ENCODE peak calls at places on chromosomes 16 and 17, in nine cellular contexts. F, I, O, B, A, X, M, U and Z are unnamed samples. For H3K4me1 and H3K9me3, the result is how much of the 10 kb centered on the place peaks cover.

GRCh38 chr17:59001158-59001814 is 105.4 kb downstream of the TRIM37 start:
- DNase-seq in F (no peak), I (peak), O (peak), B (peak), A (peak), X (no peak), M (peak), U (peak), Z (peak)

GRCh38 chr16:88602091-88602490 is 31.9 kb downstream of the ZC3H18 start:
- DNase-seq in F (no peak), I (no peak), O (peak), B (no peak), A (no peak), X (no peak), M (peak), U (no peak), Z (no peak)

GRCh38 chr16:84643180-84643583 is 5.1 kb upstream of the KLHL36 start:
- DNase-seq in F (peak), I (peak), O (peak), B (peak), A (peak), X (peak), M (peak), U (peak), Z (peak)

GRCh38 chr17:69417545-69418483 is 3.3 kb downstream of the MAP2K6 start:
- DNase-seq in F (no peak), I (no peak), O (no peak), B (no peak), A (no peak), X (no peak), M (no peak), U (no peak), Z (no peak)

GRCh38 chr17:73539176-73539575 is 105.1 kb downstream of the SDK2 start:
- DNase-seq in F (no peak), I (no peak), O (no peak), B (no peak), A (no peak), X (no peak), M (no peak), U (no peak), Z (no peak)

GRCh38 chr16:12675852-12676251 is 127.8 kb downstream of the CPPED1 start:
- DNase-seq in F (no peak), I (no peak), O (no peak), B (no peak), A (no peak), X (no peak), M (no peak), U (no peak), Z (no peak)

GRCh38 chr16:87419971-87420370 is 27.8 kb downstream of the MAP1LC3B start:
- DNase-seq in F (no peak), I (no peak), O (no peak), B (no peak), A (no peak), X (no peak), M (no peak), U (no peak), Z (no peak)

GRCh38 chr17:12907477-12907876 is 110.3 kb downstream of the ELAC2 start:
- DNase-seq in F (no peak), I (no peak), O (no peak), B (no peak), A (no peak), X (no peak), M (no peak), U (no peak), Z (no peak)

GRCh38 chr16:8828541-8829165 is 31.0 kb downstream of the PMM2 start:
- DNase-seq in F (no peak), I (no peak), O (no peak), B (no peak), A (no peak), X (no peak), M (no peak), U (no peak), Z (no peak)

GRCh38 chr17:8611671-8612298 is 18.7 kb downstream of the MYH10 start:
- DNase-seq in F (no peak), I (no peak), O (no peak), B (no peak), A (no peak), X (no peak), M (no peak), U (no peak), Z (no peak)

GRCh38 chr17:58191259-58191896 is 1.1 kb upstream of the EPX start:
- DNase-seq in F (no peak), I (no peak), O (no peak), B (no peak), A (no peak), X (no peak), M (no peak), U (no peak), Z (no peak)

GRCh38 chr17:73103661-73104335 is 11.3 kb upstream of the SLC39A11 start:
- DNase-seq in F (no peak), I (no peak), O (no peak), B (no peak), A (no peak), X (no peak), M (no peak), U (no peak), Z (no peak)

GRCh38 chr17:863880-864279 is 81.7 kb downstream of the MRM3 start:
- DNase-seq in F (no peak), I (no peak), O (no peak), B (no peak), A (no peak), X (no peak), M (no peak), U (no peak), Z (no peak)
- H3K4me1 ChIP-seq in F (under half), I (under half), O (under half), B (under half), A (under half), X (under half), M (under half), U (under half), Z (under half)

GRCh38 chr17:33686171-33686570 is 393.1 kb upstream of the ASIC2 start:
- DNase-seq in F (no peak), I (no peak), O (no peak), B (peak), A (peak), X (no peak), M (no peak), U (no peak), Z (no peak)
- TF ChIP-seq CTCF in F (no peak), I (no peak), O (peak), B (no peak), A (peak), X (no peak), M (peak), U (no peak), Z (no peak)

GRCh38 chr17:52660692-52661091 is 502.2 kb upstream of the CA10 start:
- DNase-seq in F (no peak), I (no peak), O (no peak), B (no peak), A (no peak), X (no peak), M (no peak), U (no peak), Z (no peak)
- H3K9me3 ChIP-seq in F (under half), I (under half), O (under half), B (under half), A (under half), X (under half), M (under half), U (under half), Z (under half)

GRCh38 chr17:7352559-7352889 is 562 bp downstream of the KCTD11 start:
- DNase-seq in F (no peak), I (no peak), O (no peak), B (no peak), A (no peak), X (no peak), M (no peak), U (no peak), Z (no peak)

GRCh38 chr17:7356072-7356549 is 1.2 kb downstream of the TMEM95 start:
- DNase-seq in F (peak), I (peak), O (peak), B (peak), A (peak), X (peak), M (peak), U (peak), Z (peak)

GRCh38 chr17:7355053-7355452 is at the start of gene TMEM95:
- DNase-seq in F (no peak), I (no peak), O (no peak), B (peak), A (peak), X (peak), M (no peak), U (peak), Z (peak)

GRCh38 chr17:7352910-7353635 is 1.1 kb downstream of the KCTD11 start:
- DNase-seq in F (no peak), I (no peak), O (no peak), B (no peak), A (no peak), X (no peak), M (no peak), U (no peak), Z (peak)

DNA sequence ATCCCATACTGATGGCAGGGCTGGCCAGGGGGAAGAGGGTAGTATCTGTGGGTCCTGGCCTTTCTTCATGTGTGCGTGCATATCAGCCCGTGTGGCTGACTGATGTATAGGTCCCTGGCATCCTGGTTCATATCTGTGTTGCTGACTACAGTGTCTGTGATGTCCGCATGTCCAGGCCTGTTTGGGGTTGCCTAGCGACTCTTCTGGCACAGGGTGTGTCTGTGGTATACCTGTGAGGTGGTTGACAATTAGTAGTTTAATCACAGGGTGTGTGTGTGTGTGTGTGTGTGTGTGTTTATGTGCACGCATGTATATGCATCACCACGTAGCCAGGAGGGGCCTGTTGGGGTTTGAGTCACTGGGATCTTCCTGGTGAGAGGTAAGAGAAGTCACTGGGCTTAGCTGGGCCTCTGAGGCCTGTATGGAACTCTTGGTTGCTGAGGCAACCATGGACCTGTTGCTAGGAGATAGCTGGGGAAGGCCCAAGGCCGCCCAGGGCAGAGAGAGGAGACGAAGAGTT is 634 bp upstream of the TMEM95 start:
- DNase-seq in F (no peak), I (no peak), O (no peak), B (peak), A (peak), X (no peak), M (no peak), U (no peak), Z (no peak)
- H3K4me1 ChIP-seq in F (under half), I (under half), O (half or more), B (under half), A (under half), X (under half), M (under half), U (under half), Z (under half)

DNA sequence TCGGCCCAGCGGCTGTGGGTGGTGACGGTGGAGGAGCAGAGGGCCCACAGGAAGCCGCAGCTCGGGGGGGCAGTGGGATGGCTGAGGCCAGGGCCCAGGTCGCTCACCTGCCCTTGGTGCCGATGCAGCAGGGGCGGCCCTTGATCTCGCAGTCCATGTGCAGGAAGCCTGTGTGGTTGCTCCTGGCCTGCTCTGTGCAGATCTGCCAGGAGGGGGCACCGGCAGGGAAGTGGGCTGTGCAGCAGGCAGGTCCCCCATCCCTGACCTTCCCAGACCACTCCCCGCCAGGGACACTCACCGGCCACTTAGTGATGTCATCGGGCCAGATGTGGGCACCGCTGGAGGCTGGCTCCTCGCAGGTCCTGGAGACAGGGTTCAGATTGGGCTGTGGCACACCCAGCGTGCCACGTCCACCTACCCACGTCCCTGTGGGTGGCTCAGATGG is 6.2 kb downstream of the AANAT start:
- DNase-seq in F (no peak), I (no peak), O (no peak), B (no peak), A (no peak), X (no peak), M (no peak), U (no peak), Z (no peak)
- TF ChIP-seq CTCF in F (no peak), I (no peak), O (no peak), B (no peak), A (no peak), X (peak), M (peak), U (no peak), Z (no peak)

GRCh38 chr16:5736209-5736608 is 638.6 kb upstream of the EEF2KMT start:
- DNase-seq in F (no peak), I (no peak), O (no peak), B (no peak), A (no peak), X (no peak), M (no peak), U (no peak), Z (no peak)
- H3K9me3 ChIP-seq in F (under half), I (under half), O (under half), B (under half), A (under half), X (under half), M (under half), U (under half), Z (under half)